ENCODE peak calls at places on chromosomes 2 and 18, in four cellular contexts. W is suprapubic skin, P is MM.1S, K is uterus. M is an unnamed sample.

GRCh38 chr2:207138573-207139297 is 27.0 kb downstream of the KLF7 start:
- DNase-seq in W (no peak), P (no peak), K (no peak), M (no peak)

GRCh38 chr2:151032741-151033152 is 228.9 kb downstream of the RBM43 start:
- DNase-seq in W (no peak), P (no peak), K (no peak), M (no peak)

GRCh38 chr2:74300506-74300905 is 42.7 kb downstream of the SLC4A5 start:
- DNase-seq in P (no peak), W (no peak), K (no peak), M (no peak)

GRCh38 chr2:85259865-85260264 is 67.9 kb downstream of the TGOLN2 start:
- DNase-seq in W (no peak), P (no peak), K (no peak), M (no peak)

GRCh38 chr2:16121231-16121985 is 181.1 kb downstream of the MYCN start:
- DNase-seq in W (no peak), K (no peak), P (no peak), M (no peak)

GRCh38 chr18:25047983-25048382 is 304.0 kb downstream of the ZNF521 start:
- DNase-seq in P (no peak), W (no peak), K (no peak), M (no peak)

GRCh38 chr2:27221166-27221565 is 4.0 kb downstream of the CAD start:
- DNase-seq in W (no peak), P (no peak), K (no peak), M (no peak)

GRCh38 chr2:232310690-232311089 is 67.9 kb upstream of the ALPP start:
- DNase-seq in P (no peak), W (no peak), K (no peak), M (no peak)

GRCh38 chr2:201259216-201259615 is 1.1 kb upstream of the CASP8 start:
- DNase-seq in W (no peak), P (no peak), K (no peak), M (no peak)

GRCh38 chr18:46388295-46388694 is 268.7 kb downstream of the LOXHD1 start:
- DNase-seq in K (no peak), P (no peak), W (no peak), M (no peak)

GRCh38 chr18:6648581-6648980 is 80.9 kb upstream of the ARHGAP28 start:
- DNase-seq in K (no peak), P (no peak), W (no peak), M (no peak)

GRCh38 chr2:98601532-98602132 is 6.7 kb downstream of the COA5 start:
- DNase-seq in P (peak), W (no peak), K (no peak), M (no peak)

GRCh38 chr2:99643824-99644787 is 154.3 kb upstream of the REV1 start:
- DNase-seq in P (no peak), K (no peak), W (no peak), M (no peak)

GRCh38 chr2:241855245-241855887 is 3.3 kb downstream of the PDCD1 start:
- DNase-seq in P (no peak), K (peak), W (peak), M (no peak)

GRCh38 chr2:240412975-240413812 is 22.3 kb upstream of the GPC1 start:
- DNase-seq in K (peak), P (no peak), W (peak), M (peak)

GRCh38 chr2:47551800-47552525 is 149.0 kb downstream of the MSH2 start:
- DNase-seq in P (no peak), W (no peak), K (no peak), M (no peak)

GRCh38 chr2:10879624-10880585 is 31.8 kb upstream of the KCNF1 start:
- DNase-seq in P (no peak), W (no peak), K (no peak), M (no peak)

GRCh38 chr18:39188278-39188677 is 1622.7 kb upstream of the CELF4 start:
- DNase-seq in K (no peak), P (no peak), W (no peak), M (no peak)

GRCh38 chr2:195536863-195537262 is 120.2 kb upstream of the SLC39A10 start:
- DNase-seq in P (no peak), K (no peak), W (no peak), M (no peak)

GRCh38 chr2:36177282-36177681 is 178.3 kb upstream of the CRIM1 start:
- DNase-seq in P (no peak), W (no peak), K (no peak), M (no peak)

GRCh38 chr2:210997373-210997772 is 441.0 kb downstream of the CPS1 start:
- DNase-seq in K (no peak), W (no peak), P (no peak), M (no peak)

GRCh38 chr2:109208071-109208950 is 79.3 kb downstream of the SH3RF3 start:
- DNase-seq in P (no peak), K (no peak), W (no peak), M (no peak)

GRCh38 chr2:175684466-175684865 is 317.6 kb downstream of the LNPK start:
- DNase-seq in K (no peak), P (no peak), W (no peak), M (no peak)

GRCh38 chr2:98623657-98624056 is 15.3 kb downstream of the UNC50 start:
- DNase-seq in K (no peak), W (no peak), P (no peak), M (peak)

GRCh38 chr18:13585379-13586153 is 140.8 kb downstream of the FAM210A start:
- DNase-seq in W (no peak), K (no peak), P (no peak), M (no peak)

GRCh38 chr2:128312411-128312810 is 6.3 kb downstream of the HS6ST1 start:
- DNase-seq in P (no peak), W (no peak), K (no peak), M (no peak)

GRCh38 chr2:240205348-240205747 is 64.9 kb upstream of the OTOS start:
- DNase-seq in K (no peak), P (no peak), W (peak), M (no peak)

GRCh38 chr18:12233378-12233777 is 20.8 kb upstream of the CIDEA start:
- DNase-seq in P (no peak), W (no peak), K (no peak), M (no peak)

GRCh38 chr2:8076453-8077284 is 605.2 kb upstream of the ID2 start:
- DNase-seq in P (peak), W (no peak), K (no peak), M (no peak)

GRCh38 chr2:173311844-173312606 is 42.6 kb upstream of the CDCA7 start:
- DNase-seq in W (no peak), K (no peak), P (no peak), M (no peak)

GRCh38 chr18:68083131-68083530 is 566.6 kb upstream of the DSEL start:
- DNase-seq in P (no peak), W (no peak), K (no peak), M (no peak)

GRCh38 chr2:133417410-133417809 is 150.9 kb downstream of the NCKAP5 start:
- DNase-seq in P (no peak), W (no peak), K (no peak), M (no peak)

GRCh38 chr2:9641641-9642040 is 10.8 kb upstream of the YWHAQ start:
- DNase-seq in P (peak), W (no peak), K (no peak), M (no peak)

GRCh38 chr2:42736598-42737322 is 27.2 kb downstream of the OXER1 start:
- DNase-seq in W (no peak), K (no peak), P (no peak), M (no peak)

GRCh38 chr18:7174359-7175107 is 56.4 kb upstream of the LRRC30 start:
- DNase-seq in K (no peak), P (no peak), W (no peak), M (no peak)

GRCh38 chr18:31630549-31630948 is 38.9 kb downstream of the TTR start:
- DNase-seq in K (no peak), W (no peak), P (no peak), M (no peak)

GRCh38 chr18:31632356-31632755 is 40.7 kb downstream of the TTR start:
- DNase-seq in P (no peak), W (no peak), K (no peak), M (no peak)

GRCh38 chr18:31631526-31631925 is 39.8 kb downstream of the TTR start:
- DNase-seq in W (no peak), K (no peak), P (no peak), M (no peak)

GRCh38 chr18:31624892-31625640 is 33.4 kb downstream of the TTR start:
- DNase-seq in P (no peak), W (no peak), K (no peak), M (no peak)

DNA sequence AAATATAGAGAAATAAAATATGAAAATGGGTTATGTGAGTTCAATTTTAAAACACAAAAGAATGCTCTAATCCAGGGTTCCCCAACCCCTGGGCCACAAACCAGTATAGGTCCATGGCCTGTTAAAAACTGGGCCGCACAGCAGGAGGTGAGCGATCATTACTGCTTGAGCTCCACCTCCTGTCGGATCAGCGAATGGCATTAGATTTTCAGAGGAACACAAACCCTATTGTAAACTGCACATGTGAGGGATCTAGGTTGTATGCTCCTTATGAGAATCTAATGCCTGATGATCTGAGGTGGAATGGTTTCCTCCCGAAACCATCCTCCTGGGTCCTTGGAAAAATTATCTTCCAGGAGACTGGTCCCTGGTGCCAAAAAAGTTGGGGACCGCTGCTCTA is 34.7 kb downstream of the TTR start:
- DNase-seq in W (no peak), K (no peak), P (no peak), M (no peak)
- TF ChIP-seq CTCF in W (no peak), K (no peak), P (no peak), M (no peak)

DNA sequence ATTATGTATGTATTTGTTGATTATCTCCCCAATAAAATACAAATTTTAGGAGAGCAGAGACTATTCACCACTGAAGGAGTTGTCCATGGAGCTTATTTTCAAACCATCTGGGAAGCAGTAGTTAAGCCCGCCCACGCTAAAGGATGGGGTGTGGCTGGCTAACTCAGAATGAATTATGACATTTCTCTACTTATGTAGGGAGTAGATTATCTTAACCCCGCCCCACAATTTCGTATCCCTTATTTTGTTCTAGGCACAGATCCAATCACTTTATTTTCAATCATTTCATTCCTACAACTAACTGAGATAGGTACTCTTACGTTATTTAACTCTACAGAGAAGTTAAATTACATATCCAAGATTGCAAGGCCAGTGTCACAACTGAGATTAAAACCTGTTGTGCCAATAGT is 1.4 kb upstream of the LAPTM4A start:
- DNase-seq in W (peak), K (peak), P (no peak), M (peak)
- H3K27ac ChIP-seq in W (peak), K (peak), P (no peak), M (no peak)

DNA sequence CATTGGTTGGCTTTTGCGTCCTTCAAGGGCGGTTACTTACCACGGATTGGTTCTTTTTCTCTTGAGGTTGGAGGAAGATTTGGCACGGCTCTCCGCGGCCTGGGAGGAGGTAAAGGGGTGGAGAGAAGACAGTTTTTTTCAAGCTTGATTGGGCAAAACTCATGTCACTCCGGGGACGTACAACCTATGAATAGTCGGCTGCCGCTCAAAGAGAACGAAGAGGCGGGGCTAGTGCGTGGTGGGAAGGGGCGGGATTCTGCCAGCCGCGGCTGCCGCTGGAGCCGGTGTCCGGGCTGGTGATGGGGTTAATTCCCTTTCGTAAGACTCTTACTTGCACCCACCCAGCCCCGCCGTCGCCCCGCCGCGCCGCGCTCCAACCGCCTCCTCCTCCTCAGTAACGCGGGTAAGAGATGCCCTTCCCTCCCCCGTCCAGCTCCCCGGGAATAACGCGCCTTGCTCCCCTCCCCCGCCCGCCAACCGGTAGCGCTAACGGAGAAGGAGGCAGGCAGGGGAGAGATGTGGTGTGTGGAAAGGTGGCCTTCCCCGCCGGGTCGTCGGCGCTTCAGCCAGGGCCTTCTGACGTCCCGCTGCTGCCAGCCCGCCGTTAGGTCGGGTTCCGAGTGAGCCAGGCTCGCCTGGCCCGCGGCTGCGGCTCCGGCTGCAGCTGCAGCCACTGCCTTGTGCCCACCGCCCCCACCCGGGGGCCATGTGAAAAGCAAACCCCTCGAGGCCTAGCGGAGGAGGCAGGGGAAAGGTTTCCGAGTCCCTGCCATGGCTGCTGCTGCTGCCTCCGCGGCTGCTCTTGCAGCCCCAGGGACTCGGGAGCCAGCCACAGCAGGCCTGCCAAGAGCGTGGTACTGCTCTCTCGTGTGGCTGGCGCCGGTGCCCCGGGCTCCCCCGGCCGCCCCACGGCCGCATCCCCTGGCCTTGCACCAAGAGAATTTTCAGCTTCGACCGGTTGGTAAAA is at the start of gene R3HDM1:
- DNase-seq in K (peak), W (peak), P (peak), M (peak)
- TF ChIP-seq CTCF in K (no peak), W (no peak), P (peak), M (no peak)

DNA sequence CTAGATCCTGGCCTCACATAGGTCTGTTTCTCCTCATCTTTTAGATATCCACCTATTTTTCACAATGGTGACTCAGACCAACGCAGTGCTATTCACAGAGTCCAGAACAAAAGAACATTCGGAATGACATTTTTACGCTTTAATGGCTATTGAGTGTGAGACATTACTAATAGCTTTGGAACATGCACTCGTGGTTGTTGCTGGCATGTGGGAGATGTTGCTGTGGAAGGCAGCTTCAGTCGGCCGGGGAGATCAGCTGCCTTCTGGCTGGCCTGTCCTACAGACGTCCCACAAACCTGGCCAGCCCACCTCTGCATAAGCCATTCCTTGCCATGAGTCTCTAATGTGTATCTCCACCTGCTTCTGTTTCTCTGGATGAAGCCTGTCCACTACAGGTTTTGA is 3.4 kb downstream of the MBP start:
- DNase-seq in P (no peak), K (peak), W (no peak), M (no peak)
- H3K27ac ChIP-seq in P (no peak), K (peak), W (peak), M (peak)

DNA sequence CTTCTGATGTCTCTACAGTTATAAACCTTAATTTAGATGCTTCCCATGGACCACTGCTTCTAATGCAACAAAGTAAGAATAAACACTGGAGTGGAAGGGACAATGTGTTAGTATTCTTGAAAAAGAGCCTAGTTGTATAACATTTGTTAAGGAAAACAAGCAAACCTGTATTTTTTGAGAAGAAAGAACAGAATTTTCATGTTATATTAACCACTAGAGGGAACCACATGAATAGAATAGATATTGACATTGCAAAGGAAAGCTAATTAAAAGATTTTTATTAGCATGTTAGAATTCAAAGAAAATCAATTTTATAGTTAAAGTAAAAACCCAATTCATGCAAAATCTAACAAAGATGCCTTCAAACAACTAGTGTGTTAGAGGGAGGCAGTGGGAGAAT is 151.2 kb upstream of the BARD1 start:
- DNase-seq in K (no peak), W (no peak), P (peak), M (no peak)
- TF ChIP-seq CTCF in K (no peak), W (no peak), P (peak), M (no peak)

GRCh38 chr2:236768393-236769140 is 198.9 kb downstream of the ACKR3 start:
- DNase-seq in K (no peak), W (peak), P (no peak), M (no peak)
- H3K27ac ChIP-seq in K (no peak), W (no peak), P (no peak), M (no peak)

GRCh38 chr2:14941151-14941631 is 308.7 kb downstream of the LRATD1 start:
- DNase-seq in K (no peak), W (no peak), P (no peak), M (peak)

GRCh38 chr2:14942991-14943390 is 310.5 kb downstream of the LRATD1 start:
- DNase-seq in K (no peak), P (no peak), W (no peak), M (no peak)

DNA sequence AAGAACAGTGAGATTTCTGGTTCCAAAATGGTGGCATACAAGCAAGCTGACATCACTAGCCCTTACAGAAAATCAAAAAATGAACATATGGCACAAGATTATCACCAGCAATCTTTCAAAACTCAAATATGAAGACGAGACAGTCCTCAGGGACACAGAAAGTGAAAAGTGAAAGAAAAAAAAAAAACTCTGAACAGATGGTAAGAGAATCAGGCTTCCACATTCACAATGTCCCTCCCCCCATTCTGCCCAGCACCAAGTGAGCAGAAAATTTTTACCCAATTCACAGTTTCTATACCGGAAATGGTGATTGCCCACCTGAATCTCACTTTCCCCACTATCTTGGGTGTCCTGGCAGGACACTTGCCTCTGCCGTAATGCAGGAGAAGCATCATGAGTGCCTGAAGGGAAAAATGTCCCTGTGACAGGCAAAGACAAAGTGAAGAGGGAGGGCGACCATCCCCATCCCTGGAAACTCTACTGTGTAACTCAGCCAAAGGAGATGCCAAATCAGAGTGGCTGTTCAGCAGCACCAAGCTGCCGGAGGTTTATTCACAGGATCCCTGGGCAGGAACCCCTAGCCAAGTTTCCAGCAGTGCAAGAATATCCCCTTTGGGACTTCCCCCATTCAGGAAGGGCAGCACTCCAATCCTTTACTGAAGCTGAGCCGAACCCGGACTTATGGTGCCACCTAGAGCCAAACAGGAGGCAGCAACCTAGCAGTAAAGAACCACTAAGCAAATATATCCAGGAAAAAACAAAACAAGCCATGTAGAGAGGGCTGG is 312.2 kb downstream of the LRATD1 start:
- DNase-seq in W (no peak), K (no peak), P (peak), M (no peak)
- TF ChIP-seq CTCF in W (no peak), K (no peak), P (peak), M (no peak)

GRCh38 chr18:49321800-49322461 is 138.5 kb downstream of the DYM start:
- DNase-seq in K (no peak), P (no peak), W (no peak), M (no peak)

GRCh38 chr18:49319590-49319989 is 140.9 kb downstream of the DYM start:
- DNase-seq in P (no peak), K (no peak), W (no peak), M (no peak)

GRCh38 chr18:49322770-49323490 is 137.5 kb downstream of the DYM start:
- DNase-seq in K (no peak), P (no peak), W (no peak), M (no peak)

DNA sequence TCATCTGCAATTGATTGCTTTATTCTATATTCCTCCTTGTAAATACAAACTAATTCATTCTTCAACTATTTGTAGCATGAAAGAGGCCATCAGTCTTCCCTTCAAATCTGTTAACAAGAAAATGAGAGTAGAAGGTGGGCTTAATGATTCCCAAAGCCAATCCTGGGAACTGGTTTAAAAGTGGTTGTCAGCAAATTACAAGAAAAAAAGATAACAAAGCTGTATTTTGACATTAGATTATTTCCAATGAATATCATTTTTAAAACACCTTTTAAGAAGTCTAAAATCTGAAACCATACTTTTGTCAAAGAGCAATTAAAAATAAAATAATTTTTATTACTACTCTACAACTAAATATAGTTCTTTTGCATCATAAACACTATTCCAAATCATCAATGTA is 139.2 kb downstream of the DYM start:
- DNase-seq in W (no peak), K (no peak), P (no peak), M (no peak)
- H3K27ac ChIP-seq in W (no peak), K (peak), P (no peak), M (no peak)

M was measured in tibial nerve.